ENCODE peak calls at places on chromosomes 3 and 15, in five cellular contexts. R, M, A, Y and Q are unnamed samples.

GRCh38 chr3:145134738-145135137 is 1026.2 kb downstream of the PLOD2 start:
- DNase-seq in R (no peak), M (no peak), A (no peak), Y (no peak), Q (no peak)

GRCh38 chr3:183160616-183161015 is 1.9 kb downstream of the LAMP3 start:
- DNase-seq in R (no peak), M (no peak), A (no peak), Y (no peak), Q (no peak)

GRCh38 chr3:96069065-96069464 is 745.3 kb upstream of the EPHA6 start:
- DNase-seq in R (no peak), M (no peak), A (no peak), Y (no peak), Q (no peak)

GRCh38 chr15:95987886-95988573 is 342.5 kb upstream of the NR2F2 start:
- DNase-seq in R (no peak), M (no peak), A (no peak), Y (no peak), Q (no peak)

GRCh38 chr15:71296032-71296686 is 180.9 kb downstream of the THSD4 start:
- DNase-seq in R (peak), M (no peak), A (no peak), Y (no peak), Q (no peak)

GRCh38 chr15:53202876-53203275 is 412.7 kb upstream of the ONECUT1 start:
- DNase-seq in R (no peak), M (no peak), A (no peak), Y (no peak), Q (no peak)

GRCh38 chr3:59985643-59986200 is 935.9 kb upstream of the CFAP20DC start:
- DNase-seq in R (no peak), M (no peak), A (no peak), Y (no peak), Q (no peak)

GRCh38 chr3:196942915-196943277 is 568 bp upstream of the NCBP2 start:
- DNase-seq in R (peak), M (no peak), A (no peak), Y (no peak), Q (no peak)

GRCh38 chr3:154122096-154122911 is 1.1 kb downstream of the ARHGEF26 start:
- DNase-seq in R (no peak), M (no peak), A (no peak), Y (no peak), Q (no peak)

GRCh38 chr15:78414608-78415250 is 23.3 kb upstream of the IREB2 start:
- DNase-seq in R (peak), M (no peak), A (no peak), Y (no peak), Q (no peak)

GRCh38 chr15:77002954-77003912 is 8.3 kb downstream of the PSTPIP1 start:
- DNase-seq in R (peak), M (peak), A (peak), Y (no peak), Q (peak)

GRCh38 chr15:95202569-95203349 is 971.4 kb downstream of the MCTP2 start:
- DNase-seq in R (no peak), M (no peak), A (no peak), Y (no peak), Q (no peak)

GRCh38 chr3:120853416-120853815 is 54.6 kb upstream of the STXBP5L start:
- DNase-seq in R (no peak), M (no peak), A (no peak), Y (no peak), Q (no peak)

GRCh38 chr15:84605225-84605882 is 4.5 kb downstream of the ZSCAN2 start:
- DNase-seq in R (no peak), M (no peak), A (no peak), Y (no peak), Q (no peak)

GRCh38 chr3:10213156-10213792 is 35.0 kb upstream of the TATDN2 start:
- DNase-seq in R (no peak), M (no peak), A (no peak), Y (no peak), Q (no peak)

GRCh38 chr3:186930639-186931486 is 537 bp downstream of the ST6GAL1 start:
- DNase-seq in R (peak), M (peak), A (peak), Y (no peak), Q (peak)

GRCh38 chr3:146896711-146897110 is 291.6 kb upstream of the PLSCR5 start:
- DNase-seq in R (no peak), M (no peak), A (no peak), Y (no peak), Q (no peak)

GRCh38 chr3:18481946-18482548 is 56.9 kb upstream of the SATB1 start:
- DNase-seq in R (no peak), M (no peak), A (no peak), Y (no peak), Q (no peak)

GRCh38 chr3:178320481-178321352 is 215.5 kb upstream of the KCNMB2 start:
- DNase-seq in R (peak), M (no peak), A (no peak), Y (no peak), Q (no peak)

GRCh38 chr15:79522656-79523055 is 90.5 kb downstream of the MINAR1 start:
- DNase-seq in R (no peak), M (no peak), A (no peak), Y (no peak), Q (no peak)

GRCh38 chr3:36305929-36306520 is 74.3 kb upstream of the STAC start:
- DNase-seq in R (no peak), M (no peak), A (no peak), Y (no peak), Q (no peak)

GRCh38 chr3:134155456-134155855 is 95.2 kb downstream of the RYK start:
- DNase-seq in R (no peak), M (no peak), A (no peak), Y (no peak), Q (no peak)

GRCh38 chr15:89364341-89364740 is 29.7 kb upstream of the POLG start:
- DNase-seq in R (no peak), M (no peak), A (no peak), Y (no peak), Q (no peak)

GRCh38 chr3:64327039-64327804 is 102.0 kb upstream of the PRICKLE2 start:
- DNase-seq in R (peak), M (no peak), A (no peak), Y (no peak), Q (no peak)

GRCh38 chr3:131221731-131222130 is 159.8 kb upstream of the NUDT16 start:
- DNase-seq in R (no peak), M (no peak), A (no peak), Y (no peak), Q (no peak)

GRCh38 chr3:136196064-136196400 is at the start of gene MSL2:
- DNase-seq in R (no peak), M (no peak), A (no peak), Y (no peak), Q (no peak)

GRCh38 chr15:58616171-58616570 is 133.3 kb downstream of the ADAM10 start:
- DNase-seq in R (no peak), M (no peak), A (no peak), Y (no peak), Q (no peak)